ENCODE peak calls at places on chromosome 14, in six cellular contexts. S is stimulated activated CD4-positive, alpha-beta T cell treated with anti-CD3 and anti-CD28 coated beads, Interleukin-4, amount 100 ng/mL, for 24 hours; W is body of pancreas; P is NCI-H2171 treated with DMSO at 0.1 percent for 48 hours; Q is iPS DF 6.9; K is D341Med. Z is an unnamed sample.

GRCh38 chr14:74596747-74597456 is 15.1 kb downstream of the LTBP2 start:
- DNase-seq in S (no peak), W (no peak), P (no peak), Q (no peak), K (no peak), Z (no peak)

GRCh38 chr14:99884834-99885648 is 91.8 kb downstream of the EML1 start:
- DNase-seq in S (peak; percentile 37), W (peak; percentile 23), P (peak; percentile 80), Q (no peak), K (peak; percentile 58), Z (no peak)

GRCh38 chr14:47044841-47045240 is 393.3 kb upstream of the RPL10L start:
- DNase-seq in S (no peak), W (no peak), P (no peak), Q (peak; percentile 60), K (peak; percentile 61), Z (no peak)

GRCh38 chr14:90513151-90514014 is 116.6 kb downstream of the CALM1 start:
- DNase-seq in S (no peak), W (peak; percentile 91), P (peak; percentile 94), Q (no peak), K (no peak), Z (no peak)

GRCh38 chr14:63800651-63801385 is 52.0 kb upstream of the SYNE2 start:
- DNase-seq in S (no peak), W (no peak), P (peak; percentile 93), Q (no peak), K (no peak), Z (no peak)

GRCh38 chr14:25055998-25056687 is 6.2 kb upstream of the STXBP6 start:
- DNase-seq in S (no peak), W (no peak), P (no peak), Q (no peak), K (no peak), Z (no peak)

GRCh38 chr14:30608533-30609006 is 13.5 kb upstream of the SCFD1 start:
- DNase-seq in S (no peak), W (peak; percentile 36), P (peak; percentile 35), Q (no peak), K (no peak), Z (no peak)

GRCh38 chr14:68359862-68360552 is 432.9 kb downstream of the ZFP36L1 start:
- DNase-seq in S (no peak), W (no peak), P (no peak), Q (no peak), K (no peak), Z (no peak)

GRCh38 chr14:99619873-99620834 is 16.1 kb upstream of the CCDC85C start:
- DNase-seq in S (no peak), W (no peak), P (peak; percentile 36), Q (no peak), K (no peak), Z (no peak)

GRCh38 chr14:63542231-63542999 is 762 bp downstream of the PPP2R5E start:
- DNase-seq in S (peak; percentile 8), W (peak; percentile 16), P (peak; percentile 42), Q (no peak), K (peak; percentile 64), Z (no peak)

GRCh38 chr14:92615451-92615850 is 101.9 kb downstream of the RIN3 start:
- DNase-seq in S (peak; percentile 45), W (no peak), P (no peak), Q (no peak), K (no peak), Z (peak; percentile 49)

GRCh38 chr14:76768201-76768656 is 7.0 kb downstream of the VASH1 start:
- DNase-seq in S (peak; percentile 70), W (no peak), P (no peak), Q (no peak), K (no peak), Z (peak; percentile 67)

GRCh38 chr14:72649603-72650227 is 244.2 kb downstream of the DPF3 start:
- DNase-seq in S (no peak), W (no peak), P (no peak), Q (no peak), K (no peak), Z (no peak)

GRCh38 chr14:37901978-37902377 is 305.7 kb upstream of the SSTR1 start:
- DNase-seq in S (no peak), W (peak; percentile 8), P (no peak), Q (no peak), K (no peak), Z (no peak)

GRCh38 chr14:90487031-90487430 is 90.2 kb downstream of the CALM1 start:
- DNase-seq in S (no peak), W (peak; percentile 55), P (peak; percentile 97), Q (no peak), K (peak; percentile 74), Z (no peak)

GRCh38 chr14:31261859-31262739 is 54.5 kb upstream of the HECTD1 start:
- DNase-seq in S (no peak), W (peak; percentile 69), P (peak; percentile 75), Q (no peak), K (peak; percentile 40), Z (no peak)

GRCh38 chr14:22820731-22821130 is 5.5 kb upstream of the SLC7A7 start:
- DNase-seq in S (no peak), W (no peak), P (no peak), Q (no peak), K (no peak), Z (no peak)

GRCh38 chr14:106530423-106531107 is 1004.2 kb downstream of the TMEM121 start:
- DNase-seq in S (peak; percentile 45), W (no peak), P (no peak), Q (no peak), K (no peak), Z (peak; percentile 13)